ENCODE peak calls at places on chromosomes 2 and 18, in eight cellular contexts. Y is T-helper 9 cell; N is endothelial cell; B is CD4-positive, alpha-beta memory T cell; Z is Right ventricle myocardium inferior; H is stimulated activated CD4-positive, alpha-beta T cell treated with anti-CD3 and anti-CD28 coated beads, Interleukin-12 subunit alpha, Interleukin-12 subunit beta, amount 100 ng/mL, for 24 hours; P is NCI-H1092; F is ACHN. C is an unnamed sample.

GRCh38 chr18:62399781-62400308 is 74.7 kb downstream of the TNFRSF11A start:
- DNase-seq in Z (no peak), Y (no peak), N (peak), P (peak), F (peak), H (no peak), B (no peak), C (no peak)

GRCh38 chr2:75570948-75571729 is 10.4 kb upstream of the EVA1A start:
- DNase-seq in H (no peak), N (no peak), B (no peak), Z (no peak), Y (no peak), P (no peak), F (peak), C (no peak)

GRCh38 chr2:240425697-240426096 is 9.8 kb upstream of the GPC1 start:
- DNase-seq in Y (no peak), Z (peak), F (no peak), P (no peak), N (no peak), H (no peak), B (no peak), C (no peak)

GRCh38 chr2:159419403-159419802 is 132.9 kb upstream of the WDSUB1 start:
- DNase-seq in F (no peak), Z (no peak), H (no peak), N (no peak), B (no peak), Y (no peak), P (no peak), C (no peak)

GRCh38 chr2:164514491-164514890 is 106.8 kb downstream of the GRB14 start:
- DNase-seq in F (no peak), P (no peak), N (no peak), B (no peak), Y (no peak), H (no peak), Z (no peak), C (no peak)

GRCh38 chr2:106839849-106840595 is 45.9 kb downstream of the ST6GAL2 start:
- DNase-seq in P (peak), N (peak), Y (no peak), B (no peak), F (peak), Z (no peak), H (no peak), C (no peak)

GRCh38 chr2:9261231-9261883 is 54.7 kb downstream of the ASAP2 start:
- DNase-seq in Z (no peak), Y (no peak), H (no peak), B (no peak), P (no peak), N (no peak), F (no peak), C (no peak)

GRCh38 chr2:236828002-236828401 is 257.7 kb upstream of the COPS8 start:
- DNase-seq in N (no peak), Y (no peak), Z (no peak), P (no peak), H (no peak), F (no peak), B (no peak), C (no peak)

GRCh38 chr2:186862869-186863709 is 14.1 kb upstream of the ZSWIM2 start:
- DNase-seq in Y (no peak), P (no peak), F (peak), H (no peak), N (no peak), Z (no peak), B (no peak), C (no peak)

GRCh38 chr2:174183076-174183475 is 65.3 kb downstream of the OLA1 start:
- DNase-seq in Z (no peak), B (no peak), F (no peak), H (no peak), P (no peak), Y (no peak), N (no peak), C (no peak)

GRCh38 chr18:3605562-3606443 is 155.8 kb downstream of the TGIF1 start:
- DNase-seq in Z (no peak), P (no peak), N (no peak), H (no peak), B (peak), F (peak), Y (no peak), C (no peak)

GRCh38 chr2:134292514-134292913 is 38.6 kb downstream of the MGAT5 start:
- DNase-seq in F (no peak), P (no peak), N (no peak), Z (no peak), B (no peak), H (no peak), Y (no peak), C (no peak)

GRCh38 chr2:229520582-229521221 is 193.7 kb downstream of the DNER start:
- DNase-seq in H (no peak), P (no peak), Y (no peak), N (no peak), B (no peak), Z (peak), F (no peak), C (no peak)

GRCh38 chr2:39541011-39541930 is 104.2 kb upstream of the MAP4K3 start:
- DNase-seq in B (no peak), F (no peak), H (no peak), Y (no peak), Z (no peak), P (no peak), N (no peak), C (no peak)

GRCh38 chr2:115484483-115484882 is 1042.0 kb downstream of the DPP10 start:
- DNase-seq in P (no peak), Z (no peak), Y (no peak), N (no peak), B (no peak), F (no peak), H (no peak), C (no peak)

GRCh38 chr18:24588440-24588839 is 128.0 kb downstream of the HRH4 start:
- DNase-seq in Z (no peak), B (no peak), F (no peak), H (no peak), P (no peak), Y (no peak), N (no peak), C (no peak)

GRCh38 chr2:155525194-155525593 is 807.3 kb downstream of the NR4A2 start:
- DNase-seq in H (no peak), P (no peak), F (no peak), Y (no peak), B (no peak), N (no peak), Z (no peak), C (no peak)

GRCh38 chr2:191436368-191437055 is 191.3 kb downstream of the MYO1B start:
- DNase-seq in N (no peak), H (no peak), Z (no peak), P (no peak), Y (no peak), B (no peak), F (no peak), C (no peak)

GRCh38 chr2:239821694-239822075 is 203.5 kb downstream of the NDUFA10 start:
- DNase-seq in Z (no peak), F (no peak), B (no peak), Y (no peak), N (no peak), H (no peak), P (no peak), C (no peak)

GRCh38 chr2:220224711-220225519 is 597.5 kb downstream of the SLC4A3 start:
- DNase-seq in F (no peak), N (no peak), Y (no peak), B (no peak), P (no peak), Z (no peak), H (no peak), C (no peak)

GRCh38 chr2:39466311-39466710 is 29.2 kb upstream of the MAP4K3 start:
- DNase-seq in Y (no peak), N (no peak), P (no peak), Z (no peak), F (no peak), B (no peak), H (no peak), C (no peak)

GRCh38 chr18:10140461-10140911 is 226.7 kb downstream of the VAPA start:
- DNase-seq in H (no peak), B (no peak), Z (no peak), N (no peak), Y (no peak), P (no peak), F (no peak), C (no peak)

GRCh38 chr2:176075476-176075875 is 8.3 kb downstream of the EVX2 start:
- DNase-seq in F (no peak), Z (no peak), Y (no peak), H (no peak), N (peak), P (no peak), B (no peak), C (no peak)

GRCh38 chr2:70927138-70927537 is 8.6 kb upstream of the ATP6V1B1 start:
- DNase-seq in B (no peak), F (no peak), H (no peak), Y (no peak), N (no peak), Z (no peak), P (no peak), C (no peak)

GRCh38 chr2:195543902-195544894 is 112.8 kb upstream of the SLC39A10 start:
- DNase-seq in Y (no peak), P (no peak), F (peak), B (no peak), Z (no peak), H (no peak), N (no peak), C (no peak)

GRCh38 chr2:27884546-27884945 is 5.6 kb downstream of the RBKS start:
- DNase-seq in Z (no peak), H (no peak), Y (no peak), B (no peak), F (no peak), P (no peak), N (no peak), C (no peak)

GRCh38 chr2:173657996-173658717 is 303.5 kb downstream of the CDCA7 start:
- DNase-seq in F (peak), B (no peak), H (no peak), Y (no peak), P (no peak), N (no peak), Z (no peak), C (no peak)

GRCh38 chr2:27261926-27262298 is 935 bp downstream of the SLC30A3 start:
- DNase-seq in P (no peak), Y (no peak), N (no peak), Z (no peak), F (no peak), B (no peak), H (no peak), C (no peak)

GRCh38 chr2:105576440-105577241 is 168.1 kb upstream of the NCK2 start:
- DNase-seq in F (peak), P (no peak), H (no peak), N (no peak), Z (no peak), B (peak), Y (no peak), C (no peak)

C was measured in GOT3.